ENCODE peak calls at places on chromosomes 11 and 22, in eight cellular contexts. One of them, this sample, is unnamed.
A peak's percentile ranks its signal among the peaks of the same experiment; 100 is the strongest.

GRCh38 chr11:116913000-116913399 is 75.6 kb upstream of the APOA1 start:
- DNase-seq in right atrium auricular region: no peak
- DNase-seq in A549: no peak
- DNase-seq in aorta: no peak
- DNase-seq in sigmoid colon: no peak
- DNase-seq in cardiac muscle cell: no peak
- DNase-seq in fibroblast of pulmonary artery: peak; percentile 77
- DNase-seq in CD8-positive, alpha-beta T cell: no peak
- DNase-seq in this sample: peak; percentile 75

GRCh38 chr11:88454881-88455280 is 117.3 kb upstream of the CTSC start:
- DNase-seq in right atrium auricular region: no peak
- DNase-seq in A549: no peak
- DNase-seq in aorta: no peak
- DNase-seq in sigmoid colon: no peak
- DNase-seq in cardiac muscle cell: no peak
- DNase-seq in fibroblast of pulmonary artery: no peak
- DNase-seq in CD8-positive, alpha-beta T cell: no peak
- DNase-seq in this sample: peak; percentile 19

GRCh38 chr11:117075186-117075585 is 23.0 kb downstream of the SIK3 start:
- DNase-seq in right atrium auricular region: no peak
- DNase-seq in A549: no peak
- DNase-seq in aorta: no peak
- DNase-seq in sigmoid colon: no peak
- DNase-seq in cardiac muscle cell: no peak
- DNase-seq in fibroblast of pulmonary artery: no peak
- DNase-seq in CD8-positive, alpha-beta T cell: no peak
- DNase-seq in this sample: no peak

GRCh38 chr11:120191058-120191457 is 19.8 kb upstream of the OAF start:
- DNase-seq in right atrium auricular region: no peak
- DNase-seq in A549: no peak
- DNase-seq in aorta: no peak
- DNase-seq in sigmoid colon: no peak
- DNase-seq in cardiac muscle cell: no peak
- DNase-seq in fibroblast of pulmonary artery: no peak
- DNase-seq in CD8-positive, alpha-beta T cell: no peak
- DNase-seq in this sample: no peak

GRCh38 chr11:109209572-109209971 is 212.4 kb upstream of the C11orf87 start:
- DNase-seq in right atrium auricular region: no peak
- DNase-seq in A549: no peak
- DNase-seq in aorta: no peak
- DNase-seq in sigmoid colon: no peak
- DNase-seq in cardiac muscle cell: no peak
- DNase-seq in fibroblast of pulmonary artery: no peak
- DNase-seq in CD8-positive, alpha-beta T cell: no peak
- DNase-seq in this sample: no peak

GRCh38 chr11:1782831-1783724 is 19.4 kb upstream of the CTSD start:
- DNase-seq in right atrium auricular region: no peak
- DNase-seq in A549: no peak
- DNase-seq in aorta: peak; percentile 66
- DNase-seq in sigmoid colon: no peak
- DNase-seq in cardiac muscle cell: no peak
- DNase-seq in fibroblast of pulmonary artery: no peak
- DNase-seq in CD8-positive, alpha-beta T cell: no peak
- DNase-seq in this sample: peak; percentile 41

GRCh38 chr11:35619030-35619753 is 932 bp downstream of the FJX1 start:
- DNase-seq in right atrium auricular region: no peak
- DNase-seq in A549: peak; percentile 37
- DNase-seq in aorta: peak; percentile 48
- DNase-seq in sigmoid colon: peak; percentile 67
- DNase-seq in cardiac muscle cell: no peak
- DNase-seq in fibroblast of pulmonary artery: peak; percentile 43
- DNase-seq in CD8-positive, alpha-beta T cell: no peak
- DNase-seq in this sample: peak; percentile 42

GRCh38 chr11:2215230-2215560 is 43.6 kb upstream of the TH start:
- DNase-seq in right atrium auricular region: no peak
- DNase-seq in A549: no peak
- DNase-seq in aorta: no peak
- DNase-seq in sigmoid colon: peak; percentile 52
- DNase-seq in cardiac muscle cell: no peak
- DNase-seq in fibroblast of pulmonary artery: no peak
- DNase-seq in CD8-positive, alpha-beta T cell: no peak
- DNase-seq in this sample: no peak

GRCh38 chr11:95149659-95150294 is 60.1 kb downstream of the ENDOD1 start:
- DNase-seq in right atrium auricular region: no peak
- DNase-seq in A549: no peak
- DNase-seq in aorta: no peak
- DNase-seq in sigmoid colon: peak; percentile 75
- DNase-seq in cardiac muscle cell: no peak
- DNase-seq in fibroblast of pulmonary artery: peak; percentile 63
- DNase-seq in CD8-positive, alpha-beta T cell: no peak
- DNase-seq in this sample: peak; percentile 35

GRCh38 chr22:42648368-42649260 is 578 bp downstream of the CYB5R3 start:
- DNase-seq in right atrium auricular region: no peak
- DNase-seq in A549: peak; percentile 54
- DNase-seq in aorta: peak; percentile 71
- DNase-seq in sigmoid colon: no peak
- DNase-seq in cardiac muscle cell: no peak
- DNase-seq in fibroblast of pulmonary artery: peak; percentile 23
- DNase-seq in CD8-positive, alpha-beta T cell: no peak
- DNase-seq in this sample: peak; percentile 31

GRCh38 chr22:25736378-25737011 is 5.5 kb upstream of the MYO18B start:
- DNase-seq in right atrium auricular region: peak; percentile 21
- DNase-seq in A549: no peak
- DNase-seq in aorta: no peak
- DNase-seq in sigmoid colon: no peak
- DNase-seq in cardiac muscle cell: no peak
- DNase-seq in fibroblast of pulmonary artery: no peak
- DNase-seq in CD8-positive, alpha-beta T cell: peak; percentile 5
- DNase-seq in this sample: no peak

GRCh38 chr22:37808294-37808657 is 542 bp downstream of the GCAT start:
- DNase-seq in right atrium auricular region: no peak
- DNase-seq in A549: no peak
- DNase-seq in aorta: no peak
- DNase-seq in sigmoid colon: no peak
- DNase-seq in cardiac muscle cell: no peak
- DNase-seq in fibroblast of pulmonary artery: peak; percentile 48
- DNase-seq in CD8-positive, alpha-beta T cell: no peak
- DNase-seq in this sample: peak; percentile 54

GRCh38 chr22:30305519-30305905 is 16.2 kb upstream of the CASTOR1 start:
- DNase-seq in right atrium auricular region: peak; percentile 89
- DNase-seq in A549: no peak
- DNase-seq in aorta: peak; percentile 84
- DNase-seq in sigmoid colon: peak; percentile 87
- DNase-seq in cardiac muscle cell: no peak
- DNase-seq in fibroblast of pulmonary artery: peak; percentile 55
- DNase-seq in CD8-positive, alpha-beta T cell: peak; percentile 48
- DNase-seq in this sample: peak; percentile 56
- H3K4me3 ChIP-seq in right atrium auricular region: no peak overlapping the region
- H3K4me3 ChIP-seq in A549: no peak overlapping the region
- H3K4me3 ChIP-seq in aorta: no peak overlapping the region
- H3K4me3 ChIP-seq in sigmoid colon: no peak overlapping the region
- H3K4me3 ChIP-seq in cardiac muscle cell: no peak overlapping the region
- H3K4me3 ChIP-seq in fibroblast of pulmonary artery: no peak overlapping the region
- H3K4me3 ChIP-seq in CD8-positive, alpha-beta T cell: peak overlapping the region; percentile 38
- H3K4me3 ChIP-seq in this sample: no peak overlapping the region

GRCh38 chr11:69030324-69030723 is 17.3 kb upstream of the MRGPRF start:
- DNase-seq in right atrium auricular region: no peak
- DNase-seq in A549: no peak
- DNase-seq in aorta: no peak
- DNase-seq in sigmoid colon: no peak
- DNase-seq in cardiac muscle cell: no peak
- DNase-seq in fibroblast of pulmonary artery: no peak
- DNase-seq in CD8-positive, alpha-beta T cell: no peak
- DNase-seq in this sample: no peak
- H3K4me3 ChIP-seq in right atrium auricular region: no peak overlapping the region
- H3K4me3 ChIP-seq in A549: no peak overlapping the region
- H3K4me3 ChIP-seq in aorta: no peak overlapping the region
- H3K4me3 ChIP-seq in sigmoid colon: no peak overlapping the region
- H3K4me3 ChIP-seq in cardiac muscle cell: no peak overlapping the region
- H3K4me3 ChIP-seq in fibroblast of pulmonary artery: no peak overlapping the region
- H3K4me3 ChIP-seq in CD8-positive, alpha-beta T cell: no peak overlapping the region
- H3K4me3 ChIP-seq in this sample: no peak overlapping the region

GRCh38 chr11:67409261-67409666 is 5.4 kb downstream of the TBC1D10C start:
- DNase-seq in right atrium auricular region: no peak
- DNase-seq in A549: no peak
- DNase-seq in aorta: no peak
- DNase-seq in sigmoid colon: no peak
- DNase-seq in cardiac muscle cell: no peak
- DNase-seq in fibroblast of pulmonary artery: no peak
- DNase-seq in CD8-positive, alpha-beta T cell: peak; percentile 71
- DNase-seq in this sample: no peak
- H3K4me3 ChIP-seq in right atrium auricular region: no peak overlapping the region
- H3K4me3 ChIP-seq in A549: no peak overlapping the region
- H3K4me3 ChIP-seq in aorta: no peak overlapping the region
- H3K4me3 ChIP-seq in sigmoid colon: no peak overlapping the region
- H3K4me3 ChIP-seq in cardiac muscle cell: no peak overlapping the region
- H3K4me3 ChIP-seq in fibroblast of pulmonary artery: no peak overlapping the region
- H3K4me3 ChIP-seq in CD8-positive, alpha-beta T cell: peak overlapping the region; percentile 66
- H3K4me3 ChIP-seq in this sample: no peak overlapping the region

GRCh38 chr11:111601979-111602864 is at the start of gene SIK2:
- DNase-seq in right atrium auricular region: peak; percentile 94
- DNase-seq in A549: peak; percentile 54
- DNase-seq in aorta: peak; percentile 96
- DNase-seq in sigmoid colon: peak; percentile 98
- DNase-seq in cardiac muscle cell: peak; percentile 98
- DNase-seq in fibroblast of pulmonary artery: peak; percentile 97
- DNase-seq in CD8-positive, alpha-beta T cell: peak; percentile 80
- DNase-seq in this sample: peak; percentile 97

GRCh38 chr11:111604392-111605009 is 2.3 kb downstream of the SIK2 start:
- DNase-seq in right atrium auricular region: no peak
- DNase-seq in A549: peak; percentile 29
- DNase-seq in aorta: no peak
- DNase-seq in sigmoid colon: no peak
- DNase-seq in cardiac muscle cell: peak; percentile 64
- DNase-seq in fibroblast of pulmonary artery: peak; percentile 57
- DNase-seq in CD8-positive, alpha-beta T cell: no peak
- DNase-seq in this sample: peak; percentile 68

GRCh38 chr11:111602865-111603632 is 800 bp downstream of the SIK2 start:
- DNase-seq in right atrium auricular region: no peak
- DNase-seq in A549: no peak
- DNase-seq in aorta: peak; percentile 64
- DNase-seq in sigmoid colon: peak; percentile 80
- DNase-seq in cardiac muscle cell: peak; percentile 50
- DNase-seq in fibroblast of pulmonary artery: peak; percentile 45
- DNase-seq in CD8-positive, alpha-beta T cell: no peak
- DNase-seq in this sample: peak; percentile 71

GRCh38 chr11:111605681-111606080 is 3.4 kb downstream of the SIK2 start:
- DNase-seq in right atrium auricular region: no peak
- DNase-seq in A549: no peak
- DNase-seq in aorta: no peak
- DNase-seq in sigmoid colon: no peak
- DNase-seq in cardiac muscle cell: no peak
- DNase-seq in fibroblast of pulmonary artery: no peak
- DNase-seq in CD8-positive, alpha-beta T cell: no peak
- DNase-seq in this sample: no peak

GRCh38 chr11:111603633-111604130 is 1.4 kb downstream of the SIK2 start:
- DNase-seq in right atrium auricular region: no peak
- DNase-seq in A549: no peak
- DNase-seq in aorta: no peak
- DNase-seq in sigmoid colon: no peak
- DNase-seq in cardiac muscle cell: no peak
- DNase-seq in fibroblast of pulmonary artery: peak; percentile 22
- DNase-seq in CD8-positive, alpha-beta T cell: no peak
- DNase-seq in this sample: peak; percentile 42
- H3K4me3 ChIP-seq in right atrium auricular region: peak overlapping the region; percentile 56
- H3K4me3 ChIP-seq in A549: peak overlapping the region; percentile 95
- H3K4me3 ChIP-seq in aorta: peak overlapping the region; percentile 77
- H3K4me3 ChIP-seq in sigmoid colon: peak overlapping the region; percentile 91
- H3K4me3 ChIP-seq in cardiac muscle cell: peak overlapping the region; percentile 71
- H3K4me3 ChIP-seq in fibroblast of pulmonary artery: peak overlapping the region; percentile 58
- H3K4me3 ChIP-seq in CD8-positive, alpha-beta T cell: peak overlapping the region; percentile 65
- H3K4me3 ChIP-seq in this sample: peak overlapping the region; percentile 96

GRCh38 chr22:43919106-43919965 is 4.3 kb upstream of the PNPLA3 start:
- DNase-seq in right atrium auricular region: no peak
- DNase-seq in A549: no peak
- DNase-seq in aorta: no peak
- DNase-seq in sigmoid colon: no peak
- DNase-seq in cardiac muscle cell: no peak
- DNase-seq in fibroblast of pulmonary artery: no peak
- DNase-seq in CD8-positive, alpha-beta T cell: no peak
- DNase-seq in this sample: peak; percentile 40
- H3K4me3 ChIP-seq in right atrium auricular region: no peak overlapping the region
- H3K4me3 ChIP-seq in A549: no peak overlapping the region
- H3K4me3 ChIP-seq in aorta: no peak overlapping the region
- H3K4me3 ChIP-seq in sigmoid colon: no peak overlapping the region
- H3K4me3 ChIP-seq in cardiac muscle cell: no peak overlapping the region
- H3K4me3 ChIP-seq in fibroblast of pulmonary artery: no peak overlapping the region
- H3K4me3 ChIP-seq in CD8-positive, alpha-beta T cell: no peak overlapping the region
- H3K4me3 ChIP-seq in this sample: no peak overlapping the region

GRCh38 chr11:111913997-111914396 is 1.5 kb downstream of the HSPB2 start:
- DNase-seq in right atrium auricular region: no peak
- DNase-seq in A549: no peak
- DNase-seq in aorta: peak; percentile 84
- DNase-seq in sigmoid colon: peak; percentile 78
- DNase-seq in cardiac muscle cell: no peak
- DNase-seq in fibroblast of pulmonary artery: peak; percentile 88
- DNase-seq in CD8-positive, alpha-beta T cell: no peak
- DNase-seq in this sample: peak; percentile 64
- H3K4me3 ChIP-seq in right atrium auricular region: peak overlapping the region; percentile 75
- H3K4me3 ChIP-seq in A549: no peak overlapping the region
- H3K4me3 ChIP-seq in aorta: peak overlapping the region; percentile 79
- H3K4me3 ChIP-seq in sigmoid colon: peak overlapping the region; percentile 69
- H3K4me3 ChIP-seq in cardiac muscle cell: no peak overlapping the region
- H3K4me3 ChIP-seq in fibroblast of pulmonary artery: no peak overlapping the region
- H3K4me3 ChIP-seq in CD8-positive, alpha-beta T cell: no peak overlapping the region
- H3K4me3 ChIP-seq in this sample: no peak overlapping the region